ENCODE peak calls at places on chromosomes 13 and 19, in five cellular contexts. Z, T, E, H and G are unnamed samples.

GRCh38 chr13:27053902-27054595 is 117.6 kb downstream of the USP12 start:
- DNase-seq in Z (no peak), T (no peak), E (peak), H (peak), G (peak)

GRCh38 chr13:74191036-74191809 is 57.0 kb upstream of the KLF12 start:
- DNase-seq in Z (no peak), T (no peak), E (no peak), H (peak), G (no peak)

GRCh38 chr13:76596216-76596615 is 290.0 kb downstream of the KCTD12 start:
- DNase-seq in Z (no peak), T (no peak), E (no peak), H (no peak), G (no peak)

GRCh38 chr19:50792852-50793250 is 2.6 kb downstream of the ACP4 start:
- DNase-seq in Z (no peak), T (no peak), E (no peak), H (no peak), G (no peak)

GRCh38 chr19:5826531-5827341 is 12.8 kb downstream of the FUT6 start:
- DNase-seq in Z (peak), T (no peak), E (peak), H (peak), G (peak)

GRCh38 chr13:111115841-111116500 is 861 bp downstream of the ARHGEF7 start:
- DNase-seq in Z (peak), T (no peak), E (peak), H (peak), G (peak)

GRCh38 chr13:35892837-35893814 is 238.1 kb downstream of the DCLK1 start:
- DNase-seq in Z (no peak), T (no peak), E (no peak), H (no peak), G (no peak)

GRCh38 chr19:45154064-45154827 is 6.5 kb downstream of the NKPD1 start:
- DNase-seq in Z (no peak), T (no peak), E (peak), H (peak), G (peak)

GRCh38 chr19:1487576-1488281 is 2.4 kb downstream of the PCSK4 start:
- DNase-seq in Z (no peak), T (no peak), E (no peak), H (no peak), G (no peak)

GRCh38 chr13:99155821-99156220 is 44.8 kb upstream of the UBAC2 start:
- DNase-seq in Z (no peak), T (no peak), E (no peak), H (no peak), G (no peak)

GRCh38 chr13:51317262-51317661 is 22.2 kb upstream of the SERPINE3 start:
- DNase-seq in Z (no peak), T (no peak), E (peak), H (peak), G (no peak)

GRCh38 chr19:6744381-6745288 is 5.2 kb downstream of the TRIP10 start:
- DNase-seq in Z (peak), T (no peak), E (peak), H (peak), G (peak)

GRCh38 chr13:31965361-31966066 is 66.1 kb upstream of the FRY start:
- DNase-seq in Z (no peak), T (no peak), E (peak), H (peak), G (no peak)

GRCh38 chr19:48852292-48852691 is 16.0 kb upstream of the HSD17B14 start:
- DNase-seq in Z (no peak), T (no peak), E (no peak), H (no peak), G (no peak)